ENCODE peak calls at places on chromosomes 16 and 17, in seven cellular contexts. N, X, I, Y, M, V and T are unnamed samples.
A peak's percentile ranks its signal among the peaks of the same experiment; 100 is the strongest.

GRCh38 chr16:556479-557173 is 3.6 kb upstream of the PRR35 start:
- DNase-seq in M (no peak), I (no peak), N (no peak), Y (no peak), X (no peak), V (no peak), T (no peak)

GRCh38 chr17:82823004-82823403 is 16.8 kb downstream of the ZNF750 start:
- DNase-seq in V (no peak), I (no peak), Y (peak; percentile 22), X (no peak), N (no peak), M (no peak), T (no peak)

GRCh38 chr17:41324180-41325075 is 8.9 kb upstream of the KRTAP17-1 start:
- DNase-seq in M (peak; percentile 71), I (no peak), Y (peak; percentile 35), N (no peak), X (no peak), V (no peak), T (no peak)

GRCh38 chr17:4599505-4600281 is 15.4 kb downstream of the SMTNL2 start:
- DNase-seq in I (no peak), N (no peak), M (peak; percentile 46), X (no peak), Y (no peak), V (no peak), T (no peak)

GRCh38 chr16:89167425-89167941 is 4.1 kb upstream of the CDH15 start:
- DNase-seq in N (peak; percentile 75), V (peak; percentile 63), I (peak; percentile 46), M (peak; percentile 58), X (peak; percentile 67), Y (peak; percentile 83), T (peak; percentile 79)

GRCh38 chr17:64278614-64279013 is 15.6 kb upstream of the TEX2 start:
- DNase-seq in I (no peak), Y (peak; percentile 90), X (no peak), M (peak; percentile 96), N (no peak), V (no peak), T (no peak)

GRCh38 chr17:9935408-9935807 is 30.3 kb upstream of the RCVRN start:
- DNase-seq in N (no peak), M (no peak), Y (no peak), X (peak; percentile 9), V (peak; percentile 40), I (no peak), T (no peak)

GRCh38 chr17:43740541-43740940 is 18.1 kb downstream of the SOST start:
- DNase-seq in Y (peak; percentile 63), M (peak; percentile 37), X (no peak), I (no peak), N (no peak), V (no peak), T (no peak)

GRCh38 chr16:7025616-7026190 is 306.9 kb upstream of the RBFOX1 start:
- DNase-seq in V (peak; percentile 39), I (no peak), M (peak; percentile 27), N (no peak), X (peak; percentile 38), Y (peak; percentile 0), T (no peak)

GRCh38 chr16:66740533-66740932 is 10.9 kb downstream of the DYNC1LI2 start:
- DNase-seq in X (no peak), V (no peak), Y (peak; percentile 56), N (no peak), M (peak; percentile 63), I (no peak), T (no peak)

GRCh38 chr17:51618485-51618884 is 358.1 kb downstream of the UTP18 start:
- DNase-seq in X (no peak), Y (no peak), V (no peak), M (no peak), N (no peak), I (no peak), T (no peak)

GRCh38 chr16:69014811-69015210 is 90.6 kb upstream of the HAS3 start:
- DNase-seq in I (no peak), Y (no peak), X (no peak), M (no peak), V (no peak), N (no peak), T (no peak)